ENCODE peak calls at places on chromosomes 12 and 14, in ten cellular contexts. One of them, this sample, is unnamed. For H3K4me1, the result is how much of the 10 kb centered on the place peaks cover.

GRCh38 chr14:39617537-39617936 is 185.3 kb upstream of the FBXO33 start:
- DNase-seq in fibroblast of lung: peak
- DNase-seq in transverse colon: no peak
- DNase-seq in CD8-positive, alpha-beta memory T cell: no peak
- DNase-seq in right cardiac atrium: no peak
- DNase-seq in upper lobe of left lung: no peak
- DNase-seq in adrenal gland: no peak
- DNase-seq in IMR-90: no peak
- DNase-seq in Peyer's patch: no peak
- DNase-seq in right lobe of liver: no peak
- DNase-seq in this sample: no peak

GRCh38 chr12:115569694-115570093 is 707.8 kb downstream of the MED13L start:
- DNase-seq in fibroblast of lung: peak
- DNase-seq in transverse colon: no peak
- DNase-seq in CD8-positive, alpha-beta memory T cell: no peak
- DNase-seq in right cardiac atrium: no peak
- DNase-seq in upper lobe of left lung: no peak
- DNase-seq in adrenal gland: no peak
- DNase-seq in IMR-90: no peak
- DNase-seq in Peyer's patch: no peak
- DNase-seq in right lobe of liver: no peak
- DNase-seq in this sample: no peak

GRCh38 chr12:89645434-89645833 is 63.2 kb downstream of the ATP2B1 start:
- DNase-seq in fibroblast of lung: no peak
- DNase-seq in transverse colon: no peak
- DNase-seq in CD8-positive, alpha-beta memory T cell: no peak
- DNase-seq in right cardiac atrium: no peak
- DNase-seq in upper lobe of left lung: no peak
- DNase-seq in adrenal gland: no peak
- DNase-seq in IMR-90: no peak
- DNase-seq in Peyer's patch: no peak
- DNase-seq in right lobe of liver: no peak
- DNase-seq in this sample: no peak

GRCh38 chr12:57072661-57073060 is 5.9 kb downstream of the NEMP1 start:
- DNase-seq in fibroblast of lung: peak
- DNase-seq in transverse colon: no peak
- DNase-seq in CD8-positive, alpha-beta memory T cell: no peak
- DNase-seq in right cardiac atrium: no peak
- DNase-seq in upper lobe of left lung: no peak
- DNase-seq in adrenal gland: no peak
- DNase-seq in IMR-90: peak
- DNase-seq in Peyer's patch: no peak
- DNase-seq in right lobe of liver: no peak
- DNase-seq in this sample: no peak

GRCh38 chr14:94342334-94342934 is 19.3 kb upstream of the SERPINA6 start:
- DNase-seq in fibroblast of lung: peak
- DNase-seq in transverse colon: peak
- DNase-seq in CD8-positive, alpha-beta memory T cell: no peak
- DNase-seq in right cardiac atrium: peak
- DNase-seq in upper lobe of left lung: peak
- DNase-seq in adrenal gland: peak
- DNase-seq in IMR-90: peak
- DNase-seq in Peyer's patch: peak
- DNase-seq in right lobe of liver: peak
- DNase-seq in this sample: no peak

GRCh38 chr12:49974231-49974675 is 1.5 kb downstream of the AQP6 start:
- DNase-seq in fibroblast of lung: peak
- DNase-seq in transverse colon: peak
- DNase-seq in CD8-positive, alpha-beta memory T cell: no peak
- DNase-seq in right cardiac atrium: peak
- DNase-seq in upper lobe of left lung: peak
- DNase-seq in adrenal gland: peak
- DNase-seq in IMR-90: peak
- DNase-seq in Peyer's patch: peak
- DNase-seq in right lobe of liver: peak
- DNase-seq in this sample: no peak

GRCh38 chr12:53044052-53044581 is 5.7 kb upstream of the TNS2 start:
- DNase-seq in fibroblast of lung: no peak
- DNase-seq in transverse colon: no peak
- DNase-seq in CD8-positive, alpha-beta memory T cell: no peak
- DNase-seq in right cardiac atrium: peak
- DNase-seq in upper lobe of left lung: no peak
- DNase-seq in adrenal gland: no peak
- DNase-seq in IMR-90: no peak
- DNase-seq in Peyer's patch: no peak
- DNase-seq in right lobe of liver: no peak
- DNase-seq in this sample: no peak

GRCh38 chr14:95835331-95835730 is 41.3 kb upstream of the TUNAR start:
- DNase-seq in fibroblast of lung: peak
- DNase-seq in transverse colon: no peak
- DNase-seq in CD8-positive, alpha-beta memory T cell: no peak
- DNase-seq in right cardiac atrium: no peak
- DNase-seq in upper lobe of left lung: no peak
- DNase-seq in adrenal gland: no peak
- DNase-seq in IMR-90: peak
- DNase-seq in Peyer's patch: no peak
- DNase-seq in right lobe of liver: no peak
- DNase-seq in this sample: no peak

GRCh38 chr14:105616802-105617192 is 90.4 kb downstream of the TMEM121 start:
- DNase-seq in fibroblast of lung: no peak
- DNase-seq in transverse colon: no peak
- DNase-seq in CD8-positive, alpha-beta memory T cell: no peak
- DNase-seq in right cardiac atrium: peak
- DNase-seq in upper lobe of left lung: peak
- DNase-seq in adrenal gland: no peak
- DNase-seq in IMR-90: no peak
- DNase-seq in Peyer's patch: no peak
- DNase-seq in right lobe of liver: no peak
- DNase-seq in this sample: no peak

GRCh38 chr12:67280572-67280971 is 11.4 kb downstream of the CAND1 start:
- DNase-seq in fibroblast of lung: no peak
- DNase-seq in transverse colon: no peak
- DNase-seq in CD8-positive, alpha-beta memory T cell: no peak
- DNase-seq in right cardiac atrium: no peak
- DNase-seq in upper lobe of left lung: no peak
- DNase-seq in adrenal gland: no peak
- DNase-seq in IMR-90: no peak
- DNase-seq in Peyer's patch: no peak
- DNase-seq in right lobe of liver: no peak
- DNase-seq in this sample: no peak

GRCh38 chr14:77230914-77231313 is 40.1 kb downstream of the NGB start:
- DNase-seq in fibroblast of lung: no peak
- DNase-seq in transverse colon: no peak
- DNase-seq in CD8-positive, alpha-beta memory T cell: no peak
- DNase-seq in right cardiac atrium: no peak
- DNase-seq in upper lobe of left lung: no peak
- DNase-seq in adrenal gland: no peak
- DNase-seq in IMR-90: no peak
- DNase-seq in Peyer's patch: no peak
- DNase-seq in right lobe of liver: no peak
- DNase-seq in this sample: no peak

GRCh38 chr12:25352078-25352918 is 101.6 kb upstream of the KRAS start:
- DNase-seq in fibroblast of lung: peak
- DNase-seq in transverse colon: no peak
- DNase-seq in CD8-positive, alpha-beta memory T cell: no peak
- DNase-seq in right cardiac atrium: no peak
- DNase-seq in upper lobe of left lung: no peak
- DNase-seq in adrenal gland: no peak
- DNase-seq in IMR-90: peak
- DNase-seq in Peyer's patch: no peak
- DNase-seq in right lobe of liver: no peak
- DNase-seq in this sample: no peak

GRCh38 chr12:60872850-60873713 is 1277.3 kb downstream of the SLC16A7 start:
- DNase-seq in fibroblast of lung: no peak
- DNase-seq in transverse colon: no peak
- DNase-seq in CD8-positive, alpha-beta memory T cell: no peak
- DNase-seq in right cardiac atrium: no peak
- DNase-seq in upper lobe of left lung: no peak
- DNase-seq in adrenal gland: no peak
- DNase-seq in IMR-90: no peak
- DNase-seq in Peyer's patch: no peak
- DNase-seq in right lobe of liver: no peak
- DNase-seq in this sample: no peak

GRCh38 chr14:102538598-102539543 is 29.3 kb upstream of the ANKRD9 start:
- DNase-seq in fibroblast of lung: no peak
- DNase-seq in transverse colon: no peak
- DNase-seq in CD8-positive, alpha-beta memory T cell: no peak
- DNase-seq in right cardiac atrium: no peak
- DNase-seq in upper lobe of left lung: no peak
- DNase-seq in adrenal gland: no peak
- DNase-seq in IMR-90: no peak
- DNase-seq in Peyer's patch: no peak
- DNase-seq in right lobe of liver: no peak
- DNase-seq in this sample: no peak

GRCh38 chr12:130952545-130952954 is 1.2 kb upstream of the ADGRD1 start:
- DNase-seq in fibroblast of lung: no peak
- DNase-seq in transverse colon: no peak
- DNase-seq in CD8-positive, alpha-beta memory T cell: no peak
- DNase-seq in right cardiac atrium: peak
- DNase-seq in upper lobe of left lung: no peak
- DNase-seq in adrenal gland: no peak
- DNase-seq in IMR-90: no peak
- DNase-seq in Peyer's patch: no peak
- DNase-seq in right lobe of liver: no peak
- DNase-seq in this sample: no peak

GRCh38 chr14:95408731-95409471 is 89.2 kb upstream of the CLMN start:
- DNase-seq in fibroblast of lung: no peak
- DNase-seq in transverse colon: peak
- DNase-seq in CD8-positive, alpha-beta memory T cell: no peak
- DNase-seq in right cardiac atrium: peak
- DNase-seq in upper lobe of left lung: no peak
- DNase-seq in adrenal gland: no peak
- DNase-seq in IMR-90: no peak
- DNase-seq in Peyer's patch: no peak
- DNase-seq in right lobe of liver: no peak
- DNase-seq in this sample: no peak

GRCh38 chr14:100376751-100377171 is 53.6 kb downstream of the SLC25A47 start:
- DNase-seq in fibroblast of lung: peak
- DNase-seq in transverse colon: no peak
- DNase-seq in CD8-positive, alpha-beta memory T cell: no peak
- DNase-seq in right cardiac atrium: no peak
- DNase-seq in upper lobe of left lung: no peak
- DNase-seq in adrenal gland: no peak
- DNase-seq in IMR-90: peak
- DNase-seq in Peyer's patch: no peak
- DNase-seq in right lobe of liver: no peak
- DNase-seq in this sample: no peak

GRCh38 chr12:10153271-10154144 is 18.4 kb downstream of the OLR1 start:
- DNase-seq in fibroblast of lung: peak
- DNase-seq in transverse colon: peak
- DNase-seq in CD8-positive, alpha-beta memory T cell: peak
- DNase-seq in right cardiac atrium: peak
- DNase-seq in upper lobe of left lung: peak
- DNase-seq in adrenal gland: peak
- DNase-seq in IMR-90: peak
- DNase-seq in Peyer's patch: peak
- DNase-seq in right lobe of liver: peak
- DNase-seq in this sample: peak

GRCh38 chr12:121399391-121400331 is at the start of gene RNF34:
- DNase-seq in fibroblast of lung: peak
- DNase-seq in transverse colon: peak
- DNase-seq in CD8-positive, alpha-beta memory T cell: peak
- DNase-seq in right cardiac atrium: peak
- DNase-seq in upper lobe of left lung: peak
- DNase-seq in adrenal gland: peak
- DNase-seq in IMR-90: peak
- DNase-seq in Peyer's patch: peak
- DNase-seq in right lobe of liver: peak
- DNase-seq in this sample: peak

GRCh38 chr14:80427101-80427500 is 215.8 kb upstream of the DIO2 start:
- DNase-seq in fibroblast of lung: peak
- DNase-seq in transverse colon: no peak
- DNase-seq in CD8-positive, alpha-beta memory T cell: no peak
- DNase-seq in right cardiac atrium: no peak
- DNase-seq in upper lobe of left lung: no peak
- DNase-seq in adrenal gland: no peak
- DNase-seq in IMR-90: peak
- DNase-seq in Peyer's patch: no peak
- DNase-seq in right lobe of liver: no peak
- DNase-seq in this sample: no peak
- H3K27ac ChIP-seq in fibroblast of lung: no peak
- H3K27ac ChIP-seq in transverse colon: no peak
- H3K27ac ChIP-seq in CD8-positive, alpha-beta memory T cell: no peak
- H3K27ac ChIP-seq in right cardiac atrium: no peak
- H3K27ac ChIP-seq in upper lobe of left lung: no peak
- H3K27ac ChIP-seq in adrenal gland: no peak
- H3K27ac ChIP-seq in IMR-90: no peak
- H3K27ac ChIP-seq in Peyer's patch: no peak
- H3K27ac ChIP-seq in right lobe of liver: no peak
- H3K27ac ChIP-seq in this sample: no peak

GRCh38 chr12:94297876-94298520 is 149.6 kb downstream of the PLXNC1 start:
- DNase-seq in fibroblast of lung: no peak
- DNase-seq in transverse colon: no peak
- DNase-seq in CD8-positive, alpha-beta memory T cell: no peak
- DNase-seq in right cardiac atrium: no peak
- DNase-seq in upper lobe of left lung: no peak
- DNase-seq in adrenal gland: no peak
- DNase-seq in IMR-90: no peak
- DNase-seq in Peyer's patch: no peak
- DNase-seq in right lobe of liver: no peak
- DNase-seq in this sample: no peak
- H3K4me1 ChIP-seq in fibroblast of lung: under half
- H3K4me1 ChIP-seq in transverse colon: under half
- H3K4me1 ChIP-seq in CD8-positive, alpha-beta memory T cell: under half
- H3K4me1 ChIP-seq in right cardiac atrium: under half
- H3K4me1 ChIP-seq in upper lobe of left lung: under half
- H3K4me1 ChIP-seq in adrenal gland: under half
- H3K4me1 ChIP-seq in IMR-90: under half
- H3K4me1 ChIP-seq in Peyer's patch: under half
- H3K4me1 ChIP-seq in right lobe of liver: under half
- H3K4me1 ChIP-seq in this sample: under half

GRCh38 chr14:60775296-60775695 is 40.7 kb downstream of the MNAT1 start:
- DNase-seq in fibroblast of lung: peak
- DNase-seq in transverse colon: no peak
- DNase-seq in CD8-positive, alpha-beta memory T cell: no peak
- DNase-seq in right cardiac atrium: no peak
- DNase-seq in upper lobe of left lung: no peak
- DNase-seq in adrenal gland: no peak
- DNase-seq in IMR-90: peak
- DNase-seq in Peyer's patch: no peak
- DNase-seq in right lobe of liver: no peak
- DNase-seq in this sample: no peak
- H3K27ac ChIP-seq in fibroblast of lung: no peak
- H3K27ac ChIP-seq in transverse colon: no peak
- H3K27ac ChIP-seq in CD8-positive, alpha-beta memory T cell: no peak
- H3K27ac ChIP-seq in right cardiac atrium: no peak
- H3K27ac ChIP-seq in upper lobe of left lung: no peak
- H3K27ac ChIP-seq in adrenal gland: no peak
- H3K27ac ChIP-seq in IMR-90: no peak
- H3K27ac ChIP-seq in Peyer's patch: no peak
- H3K27ac ChIP-seq in right lobe of liver: no peak
- H3K27ac ChIP-seq in this sample: no peak

DNA sequence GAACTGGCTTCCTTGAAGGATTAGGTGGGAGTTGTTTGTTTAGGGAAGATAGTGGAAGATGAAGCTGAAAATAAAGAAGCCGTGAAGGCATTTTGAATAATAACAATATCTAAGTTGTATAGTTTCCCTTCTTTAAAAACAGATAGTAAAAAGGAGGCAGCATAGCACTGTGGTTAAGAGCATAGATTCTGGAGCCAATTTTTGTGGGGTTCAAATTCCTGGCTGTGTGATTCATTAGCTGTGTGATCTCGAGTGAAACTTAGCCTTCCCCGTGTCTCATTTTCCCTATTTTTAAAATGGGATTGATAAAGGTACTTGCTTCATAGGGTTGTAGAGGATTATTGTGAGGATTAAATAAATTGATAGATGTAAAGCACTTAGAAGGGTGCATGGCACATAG is 104.5 kb downstream of the MYRFL start:
- DNase-seq in fibroblast of lung: peak
- DNase-seq in transverse colon: no peak
- DNase-seq in CD8-positive, alpha-beta memory T cell: no peak
- DNase-seq in right cardiac atrium: no peak
- DNase-seq in upper lobe of left lung: no peak
- DNase-seq in adrenal gland: no peak
- DNase-seq in IMR-90: peak
- DNase-seq in Peyer's patch: no peak
- DNase-seq in right lobe of liver: no peak
- DNase-seq in this sample: no peak
- H3K4me1 ChIP-seq in fibroblast of lung: under half
- H3K4me1 ChIP-seq in transverse colon: under half
- H3K4me1 ChIP-seq in CD8-positive, alpha-beta memory T cell: under half
- H3K4me1 ChIP-seq in right cardiac atrium: under half
- H3K4me1 ChIP-seq in upper lobe of left lung: under half
- H3K4me1 ChIP-seq in adrenal gland: under half
- H3K4me1 ChIP-seq in IMR-90: under half
- H3K4me1 ChIP-seq in Peyer's patch: under half
- H3K4me1 ChIP-seq in right lobe of liver: under half
- H3K4me1 ChIP-seq in this sample: under half

This sample was measured in CD8-positive, alpha-beta T cell.